ENCODE peak calls at places on chromosomes 1 and 21, in six cellular contexts. O is stomach, N is skeletal muscle cell, W is right cardiac atrium, D is ovary, B is cardiac muscle cell. E is an unnamed sample.

GRCh38 chr1:241774017-241774416 is 74.0 kb upstream of the EXO1 start:
- DNase-seq in O (no peak), N (no peak), W (no peak), D (no peak), B (no peak), E (no peak)

GRCh38 chr1:154352581-154353459 is 27.5 kb downstream of the ATP8B2 start:
- DNase-seq in O (peak), N (no peak), W (peak), D (peak), B (peak), E (peak)

GRCh38 chr1:244046907-244047738 is 4.0 kb upstream of the ZBTB18 start:
- DNase-seq in O (no peak), N (no peak), W (no peak), D (no peak), B (no peak), E (peak)

GRCh38 chr21:35540950-35541632 is 492.0 kb upstream of the RUNX1 start:
- DNase-seq in O (no peak), N (peak), W (no peak), D (no peak), B (no peak), E (no peak)

GRCh38 chr1:218760601-218761570 is 412.8 kb upstream of the LYPLAL1 start:
- DNase-seq in O (no peak), N (no peak), W (no peak), D (no peak), B (no peak), E (no peak)

GRCh38 chr1:193794239-193794638 is 607.8 kb upstream of the B3GALT2 start:
- DNase-seq in O (no peak), N (no peak), W (no peak), D (no peak), B (no peak), E (no peak)

GRCh38 chr1:150877220-150877516 is 769 bp upstream of the ARNT start:
- DNase-seq in O (no peak), N (no peak), W (no peak), D (no peak), B (no peak), E (no peak)

GRCh38 chr1:5872886-5873285 is 119.3 kb downstream of the NPHP4 start:
- DNase-seq in O (no peak), N (no peak), W (peak), D (no peak), B (no peak), E (no peak)

GRCh38 chr1:36463404-36463772 is 796 bp downstream of the MRPS15 start:
- DNase-seq in O (no peak), N (no peak), W (no peak), D (no peak), B (no peak), E (peak)

GRCh38 chr1:200035956-200036615 is 8.6 kb downstream of the NR5A2 start:
- DNase-seq in O (no peak), N (no peak), W (no peak), D (no peak), B (no peak), E (no peak)

GRCh38 chr1:244757091-244757939 is 78.1 kb upstream of the COX20 start:
- DNase-seq in O (peak), N (peak), W (no peak), D (no peak), B (no peak), E (no peak)

GRCh38 chr1:116569776-116570357 is 959 bp downstream of the CD58 start:
- DNase-seq in O (peak), N (no peak), W (peak), D (peak), B (no peak), E (no peak)

GRCh38 chr1:184160942-184161698 is 109.6 kb downstream of the TSEN15 start:
- DNase-seq in O (no peak), N (no peak), W (no peak), D (no peak), B (no peak), E (peak)

GRCh38 chr1:225449261-225449660 is 21.4 kb upstream of the LBR start:
- DNase-seq in O (peak), N (no peak), W (no peak), D (no peak), B (no peak), E (peak)

GRCh38 chr1:187985897-187986654 is 1157.3 kb downstream of the PLA2G4A start:
- DNase-seq in O (no peak), N (no peak), W (no peak), D (no peak), B (no peak), E (no peak)

GRCh38 chr1:23211955-23212354 is 5.3 kb downstream of the HTR1D start:
- DNase-seq in O (no peak), N (no peak), W (no peak), D (no peak), B (no peak), E (no peak)

GRCh38 chr1:204544321-204544720 is 28.1 kb downstream of the MDM4 start:
- DNase-seq in O (no peak), N (peak), W (no peak), D (no peak), B (no peak), E (peak)

GRCh38 chr1:213779228-213779627 is 208.5 kb upstream of the PROX1 start:
- DNase-seq in O (no peak), N (no peak), W (no peak), D (no peak), B (no peak), E (peak)

GRCh38 chr1:27562021-27562420 is 41.9 kb downstream of the AHDC1 start:
- DNase-seq in O (no peak), N (no peak), W (peak), D (peak), B (no peak), E (no peak)

GRCh38 chr1:21652937-21653743 is 16.0 kb downstream of the RAP1GAP start:
- DNase-seq in O (no peak), N (no peak), W (no peak), D (no peak), B (no peak), E (no peak)

GRCh38 chr1:199313444-199313843 is 674.6 kb downstream of the PTPRC start:
- DNase-seq in O (no peak), N (no peak), W (no peak), D (no peak), B (no peak), E (no peak)

GRCh38 chr21:37835512-37835911 is 80.7 kb downstream of the KCNJ6 start:
- DNase-seq in O (no peak), N (no peak), W (no peak), D (no peak), B (no peak), E (no peak)

GRCh38 chr1:248622491-248623106 is 12.3 kb downstream of the OR2T11 start:
- DNase-seq in O (no peak), N (no peak), W (no peak), D (no peak), B (peak), E (peak)

GRCh38 chr1:117795190-117795589 is 134.2 kb downstream of the GDAP2 start:
- DNase-seq in O (no peak), N (peak), W (peak), D (no peak), B (no peak), E (peak)

GRCh38 chr21:37958493-37958892 is 42.2 kb upstream of the KCNJ6 start:
- DNase-seq in O (no peak), N (no peak), W (no peak), D (no peak), B (no peak), E (no peak)

GRCh38 chr1:157682710-157683437 is 17.7 kb downstream of the FCRL3 start:
- DNase-seq in O (no peak), N (no peak), W (no peak), D (no peak), B (no peak), E (no peak)

GRCh38 chr1:229377429-229377828 is 34.6 kb upstream of the CCSAP start:
- DNase-seq in O (no peak), N (no peak), W (no peak), D (no peak), B (no peak), E (no peak)

GRCh38 chr21:41706678-41707077 is 60.2 kb downstream of the RIPK4 start:
- DNase-seq in O (no peak), N (no peak), W (no peak), D (no peak), B (peak), E (no peak)

GRCh38 chr1:197519741-197520334 is 251.8 kb downstream of the CRB1 start:
- DNase-seq in O (no peak), N (no peak), W (no peak), D (no peak), B (no peak), E (peak)

GRCh38 chr1:2386636-2387611 is 4.4 kb downstream of the MORN1 start:
- DNase-seq in O (no peak), N (no peak), W (no peak), D (peak), B (no peak), E (no peak)

GRCh38 chr1:8985915-8986813 is 40.1 kb downstream of the SLC2A7 start:
- DNase-seq in O (peak), N (peak), W (peak), D (peak), B (no peak), E (peak)

GRCh38 chr1:98277111-98277510 is 356.3 kb upstream of the DPYD start:
- DNase-seq in O (no peak), N (peak), W (no peak), D (no peak), B (no peak), E (peak)

GRCh38 chr21:34004984-34005383 is 68.4 kb upstream of the MRPS6 start:
- DNase-seq in O (no peak), N (no peak), W (peak), D (no peak), B (peak), E (no peak)

GRCh38 chr21:42539342-42539741 is 25.7 kb downstream of the SLC37A1 start:
- DNase-seq in O (peak), N (no peak), W (no peak), D (no peak), B (no peak), E (no peak)

GRCh38 chr1:182281541-182281940 is 110.0 kb downstream of the GLUL start:
- DNase-seq in O (no peak), N (no peak), W (no peak), D (no peak), B (no peak), E (no peak)

GRCh38 chr1:109094377-109094803 is 3.8 kb downstream of the TMEM167B start:
- DNase-seq in O (no peak), N (no peak), W (no peak), D (no peak), B (no peak), E (no peak)

GRCh38 chr1:80533178-80533577 is 1267.6 kb upstream of the ADGRL2 start:
- DNase-seq in O (no peak), N (no peak), W (no peak), D (no peak), B (no peak), E (no peak)

GRCh38 chr1:44377925-44378784 is 23.1 kb upstream of the ERI3 start:
- DNase-seq in O (peak), N (no peak), W (peak), D (no peak), B (peak), E (peak)

GRCh38 chr1:112808861-112809684 is 93.9 kb upstream of the PPM1J start:
- DNase-seq in O (peak), N (peak), W (peak), D (peak), B (peak), E (peak)

DNA sequence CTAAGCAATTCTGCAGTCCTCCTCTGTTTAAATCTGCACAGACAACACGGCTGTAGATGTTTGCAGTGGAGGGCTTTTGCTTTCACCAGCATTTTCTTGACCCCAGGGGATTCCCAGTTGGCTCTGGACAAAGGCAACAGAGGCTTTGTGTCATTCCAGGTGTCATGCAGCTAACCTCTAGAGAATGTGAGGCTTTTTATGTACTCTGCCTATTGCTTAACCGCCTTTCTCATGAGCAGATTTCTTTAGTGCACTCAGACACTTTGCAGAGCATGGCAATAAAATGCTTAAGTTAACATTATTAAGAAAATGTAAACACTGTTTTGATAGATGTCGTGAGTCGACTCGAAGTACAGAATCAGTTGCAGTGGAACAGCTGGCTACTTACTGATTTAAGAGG is 783.2 kb upstream of the NEGR1 start:
- DNase-seq in O (no peak), N (peak), W (no peak), D (no peak), B (peak), E (no peak)
- H3K4me3 ChIP-seq in O (no peak), N (no peak), W (no peak), D (no peak), B (no peak), E (no peak)

DNA sequence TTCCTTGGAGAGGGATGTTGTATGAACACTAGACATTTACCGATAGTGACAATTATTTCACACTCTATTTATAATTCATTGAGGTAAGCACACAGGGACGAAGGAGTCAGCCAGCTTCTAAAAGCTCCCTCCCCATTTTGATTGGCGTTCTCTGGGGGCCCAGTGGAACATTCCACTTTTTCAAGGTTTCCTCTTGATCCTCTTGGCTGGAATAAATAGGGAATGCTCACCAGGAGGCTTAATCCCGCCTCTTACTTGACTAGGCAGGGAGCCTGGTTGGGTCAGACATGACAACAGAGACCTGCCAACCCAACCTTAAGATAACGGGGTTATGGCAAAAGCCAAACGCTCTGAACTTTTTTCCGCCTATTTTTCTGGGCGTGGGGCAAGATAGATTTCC is 974 bp downstream of the ACTN2 start:
- DNase-seq in O (no peak), N (no peak), W (no peak), D (no peak), B (peak), E (no peak)
- H3K4me3 ChIP-seq in O (peak), N (peak), W (peak), D (no peak), B (peak), E (no peak)

GRCh38 chr1:61388586-61388985 is 306.2 kb downstream of the NFIA start:
- DNase-seq in O (no peak), N (peak), W (no peak), D (no peak), B (no peak), E (peak)
- H3K4me3 ChIP-seq in O (no peak), N (no peak), W (no peak), D (no peak), B (no peak), E (no peak)

GRCh38 chr1:66446261-66447001 is 87.5 kb upstream of the SGIP1 start:
- DNase-seq in O (no peak), N (peak), W (no peak), D (no peak), B (peak), E (peak)
- H3K4me3 ChIP-seq in O (no peak), N (no peak), W (no peak), D (no peak), B (no peak), E (no peak)

GRCh38 chr1:41517039-41517438 is 32.6 kb upstream of the EDN2 start:
- DNase-seq in O (no peak), N (no peak), W (peak), D (no peak), B (peak), E (no peak)
- H3K4me3 ChIP-seq in O (peak), N (no peak), W (no peak), D (no peak), B (no peak), E (no peak)

DNA sequence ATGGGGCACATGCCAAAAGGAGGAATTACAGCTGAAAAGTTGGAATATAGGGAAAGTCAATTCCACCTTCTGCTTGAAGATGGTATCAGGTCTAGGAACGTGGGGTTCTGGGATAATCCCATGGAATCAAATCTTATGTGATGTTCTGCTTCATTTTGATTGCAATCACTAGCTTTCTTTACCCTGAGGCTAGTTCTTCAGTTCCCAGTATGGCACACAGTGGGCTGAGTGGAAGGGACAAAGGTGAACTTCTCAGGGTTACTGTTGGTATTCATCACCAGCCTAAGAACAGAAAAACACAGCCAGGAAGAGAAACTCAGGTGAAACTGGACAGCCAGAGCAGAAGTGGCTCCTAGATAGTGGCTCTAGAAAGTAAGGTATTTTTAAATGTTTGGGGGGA is 117.8 kb downstream of the TNFSF18 start:
- DNase-seq in O (no peak), N (no peak), W (no peak), D (no peak), B (no peak), E (peak)
- H3K4me3 ChIP-seq in O (no peak), N (no peak), W (no peak), D (no peak), B (no peak), E (no peak)

GRCh38 chr1:77104672-77105071 is 114.6 kb downstream of the PIGK start:
- DNase-seq in O (no peak), N (no peak), W (no peak), D (no peak), B (no peak), E (no peak)
- H3K4me3 ChIP-seq in O (no peak), N (no peak), W (no peak), D (no peak), B (no peak), E (no peak)

E was measured in mammary epithelial cell.